ENCODE peak calls at places on chromosome 22, in nine cellular contexts. U, S, I, Q, B, R, Y, G and N are unnamed samples.

GRCh38 chr22:48651036-48651890 is 1176.4 kb downstream of the BRD1 start:
- DNase-seq in U (no peak), S (no peak), I (no peak), Q (no peak), B (no peak), R (no peak), Y (no peak), G (no peak), N (no peak)

GRCh38 chr22:40183029-40183581 is 5.4 kb downstream of the TNRC6B start:
- DNase-seq in U (peak), S (no peak), I (no peak), Q (no peak), B (peak), R (peak), Y (no peak), G (no peak), N (peak)

GRCh38 chr22:46406349-46406748 is 70.8 kb downstream of the TRMU start:
- DNase-seq in U (no peak), S (no peak), I (no peak), Q (no peak), B (no peak), R (no peak), Y (no peak), G (no peak), N (no peak)

GRCh38 chr22:21447694-21448402 is 19.3 kb upstream of the TMEM191C start:
- DNase-seq in U (no peak), S (no peak), I (no peak), Q (no peak), B (no peak), R (no peak), Y (no peak), G (peak), N (no peak)

GRCh38 chr22:37232140-37232998 is 11.7 kb downstream of the RAC2 start:
- DNase-seq in U (no peak), S (no peak), I (no peak), Q (no peak), B (no peak), R (no peak), Y (peak), G (no peak), N (no peak)

GRCh38 chr22:17777005-17777716 is 2.9 kb upstream of the BID start:
- DNase-seq in U (no peak), S (peak), I (peak), Q (no peak), B (peak), R (no peak), Y (peak), G (no peak), N (no peak)

GRCh38 chr22:31556627-31557203 is 60.4 kb downstream of the SFI1 start:
- DNase-seq in U (peak), S (no peak), I (no peak), Q (no peak), B (no peak), R (peak), Y (no peak), G (no peak), N (no peak)

GRCh38 chr22:49747130-49747529 is 80.5 kb downstream of the BRD1 start:
- DNase-seq in U (no peak), S (no peak), I (no peak), Q (no peak), B (no peak), R (no peak), Y (no peak), G (peak), N (no peak)

GRCh38 chr22:45671783-45672563 is at the start of gene ATXN10:
- DNase-seq in U (peak), S (peak), I (peak), Q (peak), B (peak), R (peak), Y (peak), G (peak), N (peak)

GRCh38 chr22:44783581-44783980 is 31.2 kb downstream of the ARHGAP8 start:
- DNase-seq in U (no peak), S (no peak), I (no peak), Q (no peak), B (no peak), R (no peak), Y (no peak), G (no peak), N (no peak)

GRCh38 chr22:28450109-28450508 is 229.5 kb downstream of the TTC28 start:
- DNase-seq in U (no peak), S (no peak), I (no peak), Q (no peak), B (no peak), R (no peak), Y (no peak), G (no peak), N (no peak)

GRCh38 chr22:18082467-18082866 is 4.7 kb downstream of the PEX26 start:
- DNase-seq in U (no peak), S (no peak), I (no peak), Q (no peak), B (no peak), R (no peak), Y (no peak), G (no peak), N (no peak)

GRCh38 chr22:26481694-26482093 is 1.9 kb downstream of the HPS4 start:
- DNase-seq in U (no peak), S (no peak), I (no peak), Q (no peak), B (no peak), R (no peak), Y (no peak), G (no peak), N (no peak)

GRCh38 chr22:26170112-26170492 is 840 bp downstream of the SEZ6L start:
- DNase-seq in U (no peak), S (no peak), I (no peak), Q (no peak), B (no peak), R (no peak), Y (no peak), G (no peak), N (no peak)

GRCh38 chr22:19983701-19984100 is 32.9 kb downstream of the ARVCF start:
- DNase-seq in U (no peak), S (no peak), I (no peak), Q (no peak), B (no peak), R (no peak), Y (no peak), G (no peak), N (no peak)

GRCh38 chr22:48796295-48797015 is 1031.2 kb downstream of the BRD1 start:
- DNase-seq in U (no peak), S (no peak), I (no peak), Q (no peak), B (no peak), R (no peak), Y (no peak), G (peak), N (no peak)

GRCh38 chr22:11613898-11614755 is 3913.9 kb upstream of the OR11H1 start:
- DNase-seq in U (no peak), S (no peak), I (no peak), Q (no peak), B (no peak), R (no peak), Y (no peak), G (no peak), N (no peak)

GRCh38 chr22:46910624-46911023 is 148.2 kb downstream of the TBC1D22A start:
- DNase-seq in U (no peak), S (no peak), I (no peak), Q (no peak), B (no peak), R (no peak), Y (no peak), G (peak), N (no peak)

GRCh38 chr22:24992946-24993345 is 40.4 kb downstream of the KIAA1671 start:
- DNase-seq in U (no peak), S (no peak), I (no peak), Q (no peak), B (no peak), R (no peak), Y (no peak), G (no peak), N (no peak)

GRCh38 chr22:46471901-46472721 is 65.3 kb downstream of the CELSR1 start:
- DNase-seq in U (no peak), S (no peak), I (no peak), Q (no peak), B (no peak), R (no peak), Y (no peak), G (no peak), N (peak)

GRCh38 chr22:38484244-38484643 is 16.3 kb downstream of the KDELR3 start:
- DNase-seq in U (no peak), S (no peak), I (no peak), Q (no peak), B (no peak), R (no peak), Y (no peak), G (no peak), N (no peak)

GRCh38 chr22:23218867-23219251 is 38.5 kb downstream of the BCR start:
- DNase-seq in U (no peak), S (no peak), I (no peak), Q (no peak), B (no peak), R (peak), Y (no peak), G (no peak), N (peak)

GRCh38 chr22:49935561-49935960 is 17.1 kb downstream of the CRELD2 start:
- DNase-seq in U (no peak), S (no peak), I (peak), Q (no peak), B (peak), R (no peak), Y (no peak), G (no peak), N (no peak)

GRCh38 chr22:45120931-45121330 is 42.8 kb upstream of the NUP50 start:
- DNase-seq in U (peak), S (no peak), I (no peak), Q (no peak), B (no peak), R (no peak), Y (no peak), G (no peak), N (no peak)

GRCh38 chr22:27194096-27194748 is 536.8 kb downstream of the MIAT start:
- DNase-seq in U (no peak), S (no peak), I (no peak), Q (no peak), B (no peak), R (no peak), Y (no peak), G (no peak), N (no peak)

GRCh38 chr22:41831383-41831782 is 1.5 kb upstream of the SREBF2 start:
- DNase-seq in U (no peak), S (no peak), I (no peak), Q (no peak), B (peak), R (no peak), Y (no peak), G (no peak), N (no peak)

GRCh38 chr22:24427500-24428164 is at the start of gene ADORA2A:
- DNase-seq in U (no peak), S (peak), I (peak), Q (peak), B (no peak), R (no peak), Y (peak), G (no peak), N (no peak)

GRCh38 chr22:43440103-43440387 is 28.2 kb downstream of the MPPED1 start:
- DNase-seq in U (no peak), S (no peak), I (no peak), Q (no peak), B (no peak), R (no peak), Y (no peak), G (no peak), N (no peak)

GRCh38 chr22:50146440-50147228 is 23.9 kb upstream of the PANX2 start:
- DNase-seq in U (no peak), S (no peak), I (no peak), Q (no peak), B (no peak), R (peak), Y (no peak), G (peak), N (peak)

GRCh38 chr22:22666307-22667091 is 22.1 kb downstream of the GGTLC2 start:
- DNase-seq in U (peak), S (no peak), I (no peak), Q (no peak), B (peak), R (no peak), Y (peak), G (peak), N (no peak)

GRCh38 chr22:33757443-33758124 is 162.7 kb downstream of the LARGE1 start:
- DNase-seq in U (no peak), S (no peak), I (no peak), Q (no peak), B (no peak), R (no peak), Y (no peak), G (no peak), N (no peak)